ENCODE peak calls at places on chromosomes 13 and 19, in six cellular contexts. Q, A, S, P, K and U are unnamed samples.

GRCh38 chr19:35120492-35120891 is 4.9 kb downstream of the FXYD3 start:
- DNase-seq in Q (no peak), A (peak), S (no peak), P (peak), K (no peak), U (no peak)

GRCh38 chr19:39401549-39402416 is 4.9 kb upstream of the ZFP36 start:
- DNase-seq in Q (peak), A (peak), S (peak), P (peak), K (no peak), U (peak)

GRCh38 chr13:105037064-105037463 is 1498.4 kb downstream of the EFNB2 start:
- DNase-seq in Q (no peak), A (no peak), S (no peak), P (peak), K (no peak), U (no peak)

GRCh38 chr13:110993788-110994187 is 78.9 kb upstream of the ANKRD10 start:
- DNase-seq in Q (no peak), A (no peak), S (no peak), P (no peak), K (no peak), U (no peak)

GRCh38 chr19:48102870-48103751 is 7.5 kb downstream of the PLA2G4C start:
- DNase-seq in Q (peak), A (peak), S (peak), P (peak), K (no peak), U (peak)

GRCh38 chr13:59960683-59961082 is 203.0 kb downstream of the DIAPH3 start:
- DNase-seq in Q (no peak), A (peak), S (no peak), P (no peak), K (no peak), U (no peak)

GRCh38 chr13:40064723-40065122 is 409.3 kb downstream of the COG6 start:
- DNase-seq in Q (no peak), A (peak), S (no peak), P (peak), K (no peak), U (no peak)

GRCh38 chr19:10450853-10451609 is 30.7 kb downstream of the PDE4A start:
- DNase-seq in Q (no peak), A (no peak), S (no peak), P (no peak), K (no peak), U (no peak)

GRCh38 chr13:74868044-74868443 is 613.9 kb downstream of the TBC1D4 start:
- DNase-seq in Q (no peak), A (peak), S (no peak), P (peak), K (no peak), U (no peak)

GRCh38 chr13:51394724-51395123 is 55.2 kb downstream of the SERPINE3 start:
- DNase-seq in Q (no peak), A (no peak), S (no peak), P (no peak), K (no peak), U (no peak)

GRCh38 chr19:46211201-46211881 is 18.2 kb upstream of the IGFL1 start:
- DNase-seq in Q (no peak), A (no peak), S (no peak), P (peak), K (no peak), U (no peak)

GRCh38 chr19:45613926-45614725 is 12.1 kb upstream of the GPR4 start:
- DNase-seq in Q (no peak), A (peak), S (no peak), P (peak), K (no peak), U (no peak)

GRCh38 chr13:113002206-113002821 is 33.3 kb downstream of the MCF2L start:
- DNase-seq in Q (peak), A (no peak), S (no peak), P (no peak), K (no peak), U (no peak)

GRCh38 chr19:3494051-3494450 is 6.4 kb downstream of the DOHH start:
- DNase-seq in Q (no peak), A (no peak), S (no peak), P (no peak), K (peak), U (no peak)

GRCh38 chr13:104140557-104140956 is 1074.3 kb upstream of the SLC10A2 start:
- DNase-seq in Q (no peak), A (no peak), S (no peak), P (peak), K (no peak), U (no peak)